ENCODE peak calls at places on chromosomes 4 and X, in six cellular contexts. A, U, B, O, Z and T are unnamed samples.

GRCh38 chr4:99655315-99656081 is 2.1 kb downstream of the C4orf54 start:
- DNase-seq in A (peak), U (peak), B (no peak), O (peak), Z (peak), T (no peak)

GRCh38 chrX:97267376-97267775 is 383.7 kb downstream of the RPA4 start:
- DNase-seq in A (peak), U (no peak), B (no peak), O (peak), Z (no peak), T (peak)

GRCh38 chrX:7083468-7084396 is 63.8 kb upstream of the STS start:
- DNase-seq in A (peak), U (no peak), B (no peak), O (peak), Z (no peak), T (no peak)

GRCh38 chr4:181877329-181877848 is 365.8 kb upstream of the TENM3 start:
- DNase-seq in A (no peak), U (no peak), B (no peak), O (peak), Z (no peak), T (no peak)

GRCh38 chrX:12956704-12957541 is 18.0 kb upstream of the TMSB4X start:
- DNase-seq in A (peak), U (no peak), B (peak), O (no peak), Z (no peak), T (no peak)

GRCh38 chr4:8589831-8590545 is 2.6 kb upstream of the CPZ start:
- DNase-seq in A (no peak), U (no peak), B (peak), O (no peak), Z (no peak), T (no peak)

GRCh38 chrX:140034916-140035315 is 69.6 kb upstream of the CXorf66 start:
- DNase-seq in A (no peak), U (no peak), B (peak), O (no peak), Z (no peak), T (peak)

GRCh38 chr4:26826721-26827120 is 33.9 kb upstream of the STIM2 start:
- DNase-seq in A (no peak), U (no peak), B (no peak), O (no peak), Z (no peak), T (peak)

GRCh38 chr4:134327274-134328122 is 125.9 kb upstream of the PABPC4L start:
- DNase-seq in A (no peak), U (no peak), B (no peak), O (no peak), Z (no peak), T (no peak)

GRCh38 chrX:69014200-69014599 is 151.1 kb downstream of the PJA1 start:
- DNase-seq in A (no peak), U (no peak), B (no peak), O (peak), Z (no peak), T (no peak)

GRCh38 chr4:71052716-71053115 is 59.3 kb downstream of the DCK start:
- DNase-seq in A (no peak), U (no peak), B (no peak), O (no peak), Z (no peak), T (no peak)
- TF ChIP-seq CTCF in A (no peak), U (no peak), B (no peak), O (no peak), Z (no peak), T (no peak)

GRCh38 chrX:22666441-22666840 is 333.3 kb upstream of the DDX53 start:
- DNase-seq in A (no peak), U (no peak), B (peak), O (peak), Z (no peak), T (peak)
- TF ChIP-seq CTCF in A (peak), U (no peak), B (peak), O (peak), Z (no peak), T (peak)

GRCh38 chrX:26908218-26908617 is 554.9 kb downstream of the PPP4R3C start:
- DNase-seq in A (no peak), U (no peak), B (no peak), O (no peak), Z (no peak), T (no peak)
- TF ChIP-seq CTCF in A (no peak), U (no peak), B (no peak), O (no peak), Z (no peak), T (no peak)

DNA sequence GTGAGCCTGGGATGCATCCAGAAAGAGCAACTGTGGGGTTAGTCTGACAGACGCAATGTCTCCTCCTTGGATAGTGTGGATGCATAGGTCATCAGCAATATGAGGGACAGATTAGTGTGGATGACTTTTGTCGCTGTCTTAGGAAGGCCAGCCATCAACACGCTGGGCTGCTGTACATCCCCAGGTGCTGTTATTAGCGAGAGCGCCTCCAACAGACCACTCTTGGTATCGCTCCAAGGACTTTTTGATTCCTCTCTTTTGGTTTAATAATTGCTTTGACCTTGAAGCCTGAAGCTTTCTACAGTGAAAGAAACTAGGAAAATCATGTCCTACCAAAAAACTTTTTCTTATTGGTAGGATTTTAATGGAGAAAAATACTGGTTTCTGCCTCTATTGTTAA is 76.7 kb downstream of the TMEM131L start:
- DNase-seq in A (no peak), U (no peak), B (no peak), O (no peak), Z (no peak), T (no peak)
- TF ChIP-seq CTCF in A (peak), U (no peak), B (peak), O (peak), Z (no peak), T (no peak)

DNA sequence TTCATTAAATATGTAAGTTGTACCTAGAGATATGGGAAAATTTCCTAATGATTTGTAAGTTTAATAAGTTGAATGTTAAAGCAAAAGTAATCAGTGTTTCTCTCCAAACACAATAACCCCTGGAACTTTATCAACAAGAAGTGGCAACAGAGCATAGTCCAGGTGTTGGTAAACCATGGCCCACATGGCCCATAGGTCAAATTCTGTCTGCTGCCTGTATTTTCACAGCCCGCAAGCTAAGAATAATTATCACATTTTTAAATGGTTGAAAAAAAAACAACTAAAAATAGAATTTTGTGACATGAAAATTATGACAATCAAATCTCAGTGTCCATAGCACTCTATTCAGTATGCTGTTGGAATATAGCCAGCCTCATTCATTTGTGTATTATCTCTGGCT is 395.9 kb downstream of the GASK1B start:
- DNase-seq in A (no peak), U (no peak), B (no peak), O (no peak), Z (no peak), T (no peak)
- TF ChIP-seq CTCF in A (no peak), U (no peak), B (no peak), O (no peak), Z (no peak), T (no peak)

GRCh38 chrX:24515447-24515846 is 50.4 kb downstream of the PDK3 start:
- DNase-seq in A (no peak), U (no peak), B (no peak), O (peak), Z (no peak), T (peak)
- TF ChIP-seq CTCF in A (peak), U (no peak), B (peak), O (peak), Z (peak), T (peak)

GRCh38 chr4:69763233-69763632 is 2.8 kb upstream of the SULT1B1 start:
- DNase-seq in A (no peak), U (no peak), B (no peak), O (no peak), Z (no peak), T (no peak)
- TF ChIP-seq CTCF in A (no peak), U (no peak), B (no peak), O (no peak), Z (no peak), T (no peak)

GRCh38 chr4:1380368-1381151 is 25.7 kb downstream of the NKX1-1 start:
- DNase-seq in A (no peak), U (peak), B (no peak), O (no peak), Z (peak), T (no peak)

GRCh38 chr4:1381944-1382541 is 24.2 kb downstream of the NKX1-1 start:
- DNase-seq in A (no peak), U (peak), B (no peak), O (no peak), Z (peak), T (no peak)

GRCh38 chr4:1379801-1380331 is 26.4 kb downstream of the NKX1-1 start:
- DNase-seq in A (no peak), U (no peak), B (no peak), O (no peak), Z (peak), T (no peak)

GRCh38 chr4:1379351-1379781 is 26.9 kb downstream of the NKX1-1 start:
- DNase-seq in A (no peak), U (peak), B (no peak), O (no peak), Z (peak), T (no peak)

DNA sequence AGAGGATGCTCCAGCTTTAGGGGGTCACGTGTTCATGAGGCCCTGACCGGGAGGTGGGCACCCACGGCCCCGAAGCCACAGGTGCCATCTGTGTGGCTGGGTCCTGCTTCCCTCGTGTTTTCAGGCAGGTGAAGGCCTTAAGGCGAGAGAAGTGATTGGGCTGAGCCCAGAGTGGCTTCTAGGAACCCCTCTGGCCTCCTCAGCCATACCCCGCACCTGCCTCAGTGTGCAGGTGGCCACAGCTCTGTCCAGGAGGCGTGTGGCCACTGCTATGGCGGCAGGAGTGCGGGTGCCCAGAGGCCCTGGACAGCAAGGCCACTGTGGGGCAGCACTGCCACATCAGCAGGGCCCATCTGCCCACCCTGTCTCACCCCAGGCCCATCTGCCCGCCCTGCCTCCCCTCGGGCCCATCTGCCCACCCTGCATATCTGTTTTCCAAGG is 25.0 kb downstream of the NKX1-1 start:
- DNase-seq in A (no peak), U (peak), B (no peak), O (no peak), Z (peak), T (no peak)
- TF ChIP-seq CTCF in A (no peak), U (no peak), B (no peak), O (no peak), Z (no peak), T (no peak)

DNA sequence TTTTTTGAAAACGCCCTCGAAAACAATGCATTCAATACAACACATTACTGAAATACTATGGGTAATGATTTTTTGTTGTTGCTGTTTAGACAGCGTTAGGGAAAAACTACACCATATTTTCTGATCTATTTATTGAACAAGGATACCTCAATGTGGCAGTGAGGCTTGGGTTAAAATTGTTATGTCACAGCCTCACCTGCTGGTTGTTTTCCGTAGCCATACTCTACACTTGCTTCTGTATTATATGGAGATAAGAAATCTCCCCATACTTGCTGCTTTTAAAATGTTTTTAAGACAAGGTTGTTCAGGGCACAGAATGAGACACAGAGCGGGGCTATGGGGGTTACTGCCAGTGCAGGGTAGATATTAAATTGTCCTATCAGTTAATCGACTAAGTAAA is 221.6 kb upstream of the FTHL17 start:
- DNase-seq in A (no peak), U (no peak), B (no peak), O (no peak), Z (no peak), T (no peak)
- TF ChIP-seq CTCF in A (no peak), U (no peak), B (peak), O (no peak), Z (no peak), T (no peak)

GRCh38 chrX:31213941-31214340 is 142.1 kb upstream of the FTHL17 start:
- DNase-seq in A (no peak), U (no peak), B (peak), O (peak), Z (no peak), T (peak)
- TF ChIP-seq CTCF in A (peak), U (peak), B (peak), O (peak), Z (peak), T (peak)